ENCODE peak calls at places on chromosomes 12 and 14, in ten cellular contexts. T is keratinocyte, V is psoas muscle, N is adrenal gland, R is colonic mucosa, F is choroid plexus epithelial cell, X is neuronal stem cell, I is neural progenitor cell, H is hepatocyte, J is left ventricle myocardium inferior. A is an unnamed sample.

GRCh38 chr12:14723763-14724162 is 27.4 kb upstream of the GUCY2C start:
- DNase-seq in T (no peak), V (no peak), N (peak; percentile 69), R (peak; percentile 71), F (peak; percentile 75), X (peak; percentile 9), I (peak; percentile 51), H (peak; percentile 58), J (peak; percentile 37), A (peak; percentile 59)

GRCh38 chr14:105879503-105879866 is 353.1 kb downstream of the TMEM121 start:
- DNase-seq in T (no peak), V (no peak), N (peak; percentile 2), R (no peak), F (no peak), X (no peak), I (no peak), H (no peak), J (no peak), A (no peak)

GRCh38 chr12:34387711-34388635 is 365.7 kb downstream of the ALG10 start:
- DNase-seq in T (no peak), V (no peak), N (no peak), R (no peak), F (no peak), X (no peak), I (no peak), H (no peak), J (no peak), A (no peak)

GRCh38 chr14:68198713-68199464 is 379.3 kb downstream of the RAD51B start:
- DNase-seq in T (no peak), V (no peak), N (no peak), R (no peak), F (peak; percentile 72), X (no peak), I (no peak), H (no peak), J (no peak), A (no peak)

GRCh38 chr14:21069388-21070082 is 569 bp upstream of the ARHGEF40 start:
- DNase-seq in T (no peak), V (peak; percentile 47), N (peak; percentile 35), R (no peak), F (peak; percentile 21), X (peak; percentile 69), I (peak; percentile 84), H (peak; percentile 55), J (peak; percentile 61), A (no peak)

GRCh38 chr14:69685716-69686115 is 74.3 kb downstream of the SUSD6 start:
- DNase-seq in T (peak; percentile 45), V (peak; percentile 80), N (peak; percentile 86), R (no peak), F (peak; percentile 88), X (no peak), I (no peak), H (peak; percentile 44), J (peak; percentile 73), A (peak; percentile 38)

GRCh38 chr12:122788387-122788786 is 14.0 kb downstream of the CCDC62 start:
- DNase-seq in T (no peak), V (no peak), N (no peak), R (no peak), F (no peak), X (no peak), I (no peak), H (no peak), J (no peak), A (no peak)

GRCh38 chr12:67441736-67442346 is 172.7 kb downstream of the CAND1 start:
- DNase-seq in T (no peak), V (peak; percentile 87), N (peak; percentile 94), R (peak; percentile 95), F (peak; percentile 90), X (peak; percentile 69), I (peak; percentile 86), H (peak; percentile 91), J (peak; percentile 87), A (peak; percentile 79)

GRCh38 chr12:69688496-69689427 is 10.3 kb downstream of the BEST3 start:
- DNase-seq in T (peak; percentile 66), V (peak; percentile 90), N (peak; percentile 95), R (peak; percentile 29), F (peak; percentile 95), X (no peak), I (peak; percentile 68), H (peak; percentile 86), J (peak; percentile 20), A (peak; percentile 85)

GRCh38 chr14:63745858-63746425 is 18.1 kb upstream of the SGPP1 start:
- DNase-seq in T (no peak), V (no peak), N (no peak), R (peak; percentile 34), F (no peak), X (no peak), I (no peak), H (no peak), J (no peak), A (no peak)

GRCh38 chr12:118274066-118274465 is 98.6 kb downstream of the TAOK3 start:
- DNase-seq in T (no peak), V (no peak), N (no peak), R (no peak), F (no peak), X (no peak), I (no peak), H (no peak), J (no peak), A (no peak)

DNA sequence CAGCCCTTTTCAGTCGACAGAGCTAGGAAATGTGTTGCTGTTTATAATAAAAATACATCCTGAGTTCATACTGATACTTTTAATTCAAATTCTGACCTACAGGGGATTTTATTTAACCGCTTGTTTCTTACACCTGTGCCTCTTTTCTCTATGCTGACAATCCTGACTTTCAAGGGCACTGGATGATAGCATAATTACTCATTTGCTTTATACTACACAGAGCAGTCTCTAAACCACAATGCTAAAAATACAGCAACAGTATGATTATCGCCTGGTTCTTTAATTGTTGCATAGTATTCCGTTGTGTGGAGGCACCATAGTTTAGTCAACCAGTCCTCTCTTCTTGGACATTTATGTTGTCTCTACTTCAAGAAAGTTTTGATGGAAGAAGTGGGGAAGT is 372.9 kb downstream of the DPF3 start:
- DNase-seq in T (no peak), V (no peak), N (no peak), R (no peak), F (no peak), X (no peak), I (no peak), H (no peak), J (no peak), A (no peak)
- H3K4me3 ChIP-seq in T (no peak overlapping the region), V (no peak overlapping the region), N (no peak overlapping the region), R (no peak overlapping the region), F (no peak overlapping the region), X (no peak overlapping the region), I (no peak overlapping the region), H (no peak overlapping the region), J (no peak overlapping the region), A (no peak overlapping the region)

GRCh38 chr12:1488908-1489381 is 105.4 kb downstream of the FBXL14 start:
- DNase-seq in T (no peak), V (no peak), N (no peak), R (no peak), F (peak; percentile 64), X (peak; percentile 21), I (peak; percentile 67), H (peak; percentile 37), J (no peak), A (peak; percentile 62)

GRCh38 chr12:1496162-1496925 is 98.0 kb downstream of the FBXL14 start:
- DNase-seq in T (no peak), V (peak; percentile 43), N (no peak), R (peak; percentile 66), F (peak; percentile 18), X (no peak), I (no peak), H (no peak), J (no peak), A (peak; percentile 69)

GRCh38 chr12:1494856-1495255 is 99.5 kb downstream of the FBXL14 start:
- DNase-seq in T (no peak), V (no peak), N (no peak), R (no peak), F (no peak), X (no peak), I (no peak), H (no peak), J (no peak), A (no peak)

GRCh38 chr12:1493781-1494180 is 100.6 kb downstream of the FBXL14 start:
- DNase-seq in T (no peak), V (no peak), N (no peak), R (no peak), F (no peak), X (no peak), I (no peak), H (no peak), J (no peak), A (no peak)

GRCh38 chr12:1491983-1492697 is 102.2 kb downstream of the FBXL14 start:
- DNase-seq in T (no peak), V (no peak), N (no peak), R (no peak), F (no peak), X (no peak), I (no peak), H (no peak), J (no peak), A (no peak)
- H3K4me3 ChIP-seq in T (no peak overlapping the region), V (no peak overlapping the region), N (no peak overlapping the region), R (no peak overlapping the region), F (no peak overlapping the region), X (no peak overlapping the region), I (no peak overlapping the region), H (no peak overlapping the region), J (no peak overlapping the region), A (no peak overlapping the region)

DNA sequence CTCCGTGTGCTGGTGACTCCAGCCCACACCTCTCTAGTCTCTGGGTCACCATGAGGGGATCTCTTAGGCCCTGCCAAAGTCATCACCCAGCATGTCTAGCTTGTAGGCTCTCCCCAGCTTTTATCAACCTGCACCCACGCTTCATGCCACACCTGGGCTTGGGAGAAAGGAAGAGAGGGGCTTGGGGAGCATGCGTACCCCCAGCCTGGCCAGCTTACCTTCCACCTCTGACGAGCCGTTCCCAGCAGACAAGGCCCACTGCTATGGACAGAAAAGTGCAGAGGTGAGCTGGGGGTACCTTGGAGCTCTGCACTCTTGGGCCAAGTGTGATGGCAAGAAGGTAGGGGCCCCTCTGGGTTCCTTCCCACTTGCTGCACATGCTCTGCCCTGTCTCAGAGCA is 1.7 kb downstream of the PGF start:
- DNase-seq in T (no peak), V (no peak), N (no peak), R (no peak), F (no peak), X (no peak), I (no peak), H (no peak), J (no peak), A (no peak)
- H3K4me3 ChIP-seq in T (peak overlapping the region; percentile 72), V (peak overlapping the region; percentile 66), N (no peak overlapping the region), R (peak overlapping the region; percentile 54), F (peak overlapping the region; percentile 63), X (no peak overlapping the region), I (no peak overlapping the region), H (peak overlapping the region; percentile 41), J (peak overlapping the region; percentile 77), A (peak overlapping the region; percentile 64)

DNA sequence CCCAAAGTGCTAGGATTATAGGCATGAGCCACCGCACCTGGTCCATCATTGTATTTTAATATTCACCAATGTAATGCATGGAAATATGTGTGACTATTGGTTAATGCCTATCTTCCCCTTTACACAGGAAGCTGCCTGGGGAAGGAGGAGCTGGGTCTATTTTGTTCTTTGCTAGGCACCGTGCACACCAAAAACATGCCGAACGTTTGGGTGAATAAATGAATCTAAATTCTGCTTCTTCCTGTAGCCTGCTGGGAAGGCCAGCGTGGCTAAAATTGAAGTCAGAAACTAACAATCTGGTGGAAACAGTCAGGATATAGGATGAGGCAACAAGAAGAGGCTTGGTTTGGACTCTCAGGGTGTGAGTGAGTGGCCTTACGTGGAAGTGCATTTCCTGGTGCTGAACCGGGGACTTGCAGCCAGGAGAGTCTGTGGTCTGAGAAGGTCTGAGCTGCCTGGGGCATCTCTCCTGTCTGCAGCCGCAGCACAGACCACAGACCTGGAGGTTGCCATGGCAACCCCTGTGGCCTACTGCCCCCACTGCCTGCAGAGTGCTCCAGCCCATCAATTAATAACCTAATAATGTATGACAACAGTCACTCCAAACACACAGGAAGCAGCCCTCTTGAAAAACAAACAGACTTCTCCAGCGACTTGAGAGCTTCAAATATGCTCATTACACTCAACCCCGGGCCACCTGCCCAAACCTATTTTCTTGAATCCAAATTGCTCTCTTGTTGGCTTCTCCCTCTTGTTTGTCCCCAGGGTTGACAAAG is 5.5 kb upstream of the GPR68 start:
- DNase-seq in T (no peak), V (no peak), N (no peak), R (no peak), F (peak; percentile 32), X (no peak), I (peak; percentile 85), H (peak; percentile 36), J (no peak), A (no peak)
- H3K4me3 ChIP-seq in T (no peak overlapping the region), V (no peak overlapping the region), N (no peak overlapping the region), R (no peak overlapping the region), F (no peak overlapping the region), X (peak overlapping the region; percentile 0), I (no peak overlapping the region), H (no peak overlapping the region), J (no peak overlapping the region), A (no peak overlapping the region)